ENCODE peak calls at places on chromosomes 11 and 22, in eight cellular contexts. C is astrocyte of the cerebellum, N is lower leg skin, Y is mammary epithelial cell, R is thoracic aorta, V is cardiac muscle cell, U is stomach, Z is ovary. Q is an unnamed sample.

GRCh38 chr11:108618529-108618928 is 25.0 kb upstream of the EXPH5 start:
- DNase-seq in C (no peak), N (no peak), Y (peak), R (no peak), V (no peak), U (no peak), Z (no peak), Q (no peak)

GRCh38 chr22:31489632-31490495 is at the start of gene EIF4ENIF1:
- DNase-seq in C (peak), N (peak), Y (peak), R (peak), V (peak), U (peak), Z (peak), Q (peak)

GRCh38 chr22:31206896-31207687 is 5.0 kb upstream of the LIMK2 start:
- DNase-seq in C (no peak), N (peak), Y (peak), R (no peak), V (no peak), U (peak), Z (no peak), Q (no peak)

GRCh38 chr11:33687733-33688479 is 12.7 kb downstream of the C11orf91 start:
- DNase-seq in C (peak), N (no peak), Y (peak), R (no peak), V (peak), U (no peak), Z (no peak), Q (peak)

GRCh38 chr22:43819691-43820670 is 7.9 kb upstream of the EFCAB6 start:
- DNase-seq in C (no peak), N (peak), Y (no peak), R (no peak), V (no peak), U (no peak), Z (no peak), Q (no peak)

GRCh38 chr22:36439481-36440271 is 41.8 kb downstream of the TXN2 start:
- DNase-seq in C (peak), N (no peak), Y (peak), R (no peak), V (no peak), U (no peak), Z (peak), Q (no peak)

GRCh38 chr11:81772161-81772560 is 961.5 kb downstream of the FAM181B start:
- DNase-seq in C (peak), N (no peak), Y (no peak), R (no peak), V (no peak), U (no peak), Z (no peak), Q (no peak)

GRCh38 chr11:23236846-23237550 is 376.7 kb upstream of the CCDC179 start:
- DNase-seq in C (no peak), N (no peak), Y (peak), R (no peak), V (no peak), U (no peak), Z (no peak), Q (no peak)

GRCh38 chr11:26143553-26144308 is 188.2 kb upstream of the ANO3 start:
- DNase-seq in C (no peak), N (no peak), Y (no peak), R (no peak), V (no peak), U (no peak), Z (no peak), Q (no peak)

GRCh38 chr11:94545641-94546470 is 2.1 kb downstream of the FUT4 start:
- DNase-seq in C (no peak), N (no peak), Y (no peak), R (no peak), V (no peak), U (no peak), Z (no peak), Q (no peak)

GRCh38 chr11:94546886-94547285 is 3.2 kb downstream of the FUT4 start:
- DNase-seq in C (no peak), N (no peak), Y (peak), R (no peak), V (peak), U (no peak), Z (no peak), Q (no peak)

GRCh38 chr11:94544832-94545640 is 1.3 kb downstream of the FUT4 start:
- DNase-seq in C (no peak), N (peak), Y (no peak), R (no peak), V (no peak), U (peak), Z (peak), Q (no peak)

GRCh38 chr11:94544582-94544831 is 786 bp downstream of the FUT4 start:
- DNase-seq in C (no peak), N (no peak), Y (no peak), R (no peak), V (no peak), U (no peak), Z (no peak), Q (no peak)

DNA sequence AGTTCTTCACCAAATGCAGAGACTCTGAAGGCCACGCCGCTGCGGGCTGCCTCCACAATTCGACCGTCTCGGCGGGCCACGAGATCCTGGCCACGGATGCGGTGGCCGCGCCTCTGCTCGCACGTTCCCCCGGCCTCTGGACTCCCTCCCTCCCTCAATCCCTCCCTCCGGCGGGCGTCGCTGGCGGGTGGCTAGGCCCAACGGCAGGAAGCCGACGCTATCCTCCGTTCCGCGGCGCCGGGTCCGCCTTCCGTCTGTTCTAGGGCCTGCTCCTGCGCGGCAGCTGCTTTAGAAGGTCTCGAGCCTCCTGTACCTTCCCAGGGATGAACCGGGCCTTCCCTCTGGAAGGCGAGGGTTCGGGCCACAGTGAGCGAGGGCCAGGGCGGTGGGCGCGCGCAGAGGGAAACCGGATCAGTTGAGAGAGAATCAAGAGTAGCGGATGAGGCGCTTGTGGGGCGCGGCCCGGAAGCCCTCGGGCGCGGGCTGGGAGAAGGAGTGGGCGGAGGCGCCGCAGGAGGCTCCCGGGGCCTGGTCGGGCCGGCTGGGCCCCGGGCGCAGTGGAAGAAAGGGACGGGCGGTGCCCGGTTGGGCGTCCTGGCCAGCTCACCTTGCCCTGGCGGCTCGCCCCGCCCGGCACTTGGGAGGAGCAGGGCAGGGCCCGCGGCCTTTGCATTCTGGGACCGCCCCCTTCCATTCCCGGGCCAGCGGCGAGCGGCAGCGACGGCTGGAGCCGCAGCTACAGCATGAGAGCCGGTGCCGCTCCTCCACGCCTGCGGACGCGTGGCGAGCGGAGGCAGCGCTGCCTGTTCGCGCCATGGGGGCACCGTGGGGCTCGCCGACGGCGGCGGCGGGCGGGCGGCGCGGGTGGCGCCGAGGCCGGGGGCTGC is at the start of gene FUT4:
- DNase-seq in C (no peak), N (peak), Y (peak), R (peak), V (peak), U (peak), Z (peak), Q (peak)
- TF ChIP-seq CTCF in C (no peak), N (no peak), Y (no peak), R (no peak), V (no peak), U (no peak), Z (no peak), Q (no peak)

DNA sequence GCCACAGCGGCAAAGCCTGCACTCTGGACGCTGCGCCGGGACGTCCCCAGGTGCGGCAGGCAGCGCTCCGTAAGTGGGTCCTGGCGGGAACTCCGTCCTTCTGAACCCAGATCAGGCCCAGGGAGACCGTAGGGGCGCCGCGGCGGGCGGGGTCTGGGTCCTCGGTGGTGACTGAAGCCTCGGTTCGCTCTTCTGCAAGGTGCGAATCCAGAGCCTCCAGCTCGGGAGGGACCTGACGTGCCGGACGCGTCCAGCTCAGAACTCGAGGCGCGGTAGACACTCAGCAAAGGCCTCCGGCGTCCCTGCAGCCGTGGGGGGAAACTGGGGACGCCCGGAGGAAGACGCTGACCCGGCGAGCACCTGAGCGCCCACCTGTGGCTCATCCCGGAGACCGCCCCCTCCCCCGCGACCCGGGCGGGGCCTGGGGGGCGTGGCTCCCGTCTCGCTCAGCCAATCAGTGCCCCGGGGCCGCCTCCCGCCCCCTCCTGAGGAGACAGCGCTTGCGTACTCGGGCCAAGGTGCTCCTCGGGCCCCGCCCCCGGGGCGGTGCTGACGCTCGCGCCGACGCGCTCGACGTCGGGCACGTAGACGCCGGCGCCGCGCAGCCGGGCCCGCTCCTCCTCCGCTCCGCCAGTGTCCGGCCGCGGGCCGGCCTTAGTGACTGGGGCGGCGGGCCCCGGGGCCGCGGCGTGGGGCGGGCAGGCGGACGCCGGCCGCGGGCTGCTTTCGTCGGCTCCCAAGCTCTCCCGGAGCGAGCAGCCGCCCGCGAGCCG is at the start of gene PPFIA1:
- DNase-seq in C (peak), N (peak), Y (peak), R (peak), V (peak), U (peak), Z (peak), Q (peak)
- TF ChIP-seq CTCF in C (no peak), N (no peak), Y (peak), R (no peak), V (no peak), U (no peak), Z (no peak), Q (no peak)

GRCh38 chr11:126485986-126486635 is 130.6 kb downstream of the ST3GAL4 start:
- DNase-seq in C (no peak), N (no peak), Y (no peak), R (no peak), V (no peak), U (no peak), Z (no peak), Q (no peak)

GRCh38 chr11:126487711-126488110 is 132.2 kb downstream of the ST3GAL4 start:
- DNase-seq in C (no peak), N (no peak), Y (no peak), R (no peak), V (no peak), U (no peak), Z (no peak), Q (no peak)

GRCh38 chr11:126484266-126484665 is 128.8 kb downstream of the ST3GAL4 start:
- DNase-seq in C (peak), N (no peak), Y (peak), R (no peak), V (no peak), U (no peak), Z (no peak), Q (no peak)

GRCh38 chr11:126483796-126484195 is 128.3 kb downstream of the ST3GAL4 start:
- DNase-seq in C (no peak), N (no peak), Y (no peak), R (no peak), V (no peak), U (no peak), Z (no peak), Q (no peak)

GRCh38 chr11:126485021-126485781 is 129.7 kb downstream of the ST3GAL4 start:
- DNase-seq in C (no peak), N (no peak), Y (peak), R (no peak), V (no peak), U (no peak), Z (no peak), Q (no peak)
- TF ChIP-seq CTCF in C (no peak), N (no peak), Y (peak), R (no peak), V (peak), U (no peak), Z (no peak), Q (no peak)

GRCh38 chr11:14541180-14541579 is 21.0 kb upstream of the PSMA1 start:
- DNase-seq in C (no peak), N (no peak), Y (no peak), R (no peak), V (no peak), U (no peak), Z (no peak), Q (no peak)

GRCh38 chr11:14538271-14538925 is 18.2 kb upstream of the PSMA1 start:
- DNase-seq in C (no peak), N (no peak), Y (no peak), R (no peak), V (no peak), U (no peak), Z (no peak), Q (no peak)

GRCh38 chr11:14538926-14539554 is 18.9 kb upstream of the PSMA1 start:
- DNase-seq in C (no peak), N (no peak), Y (no peak), R (no peak), V (no peak), U (no peak), Z (no peak), Q (no peak)

GRCh38 chr11:14539867-14540475 is 19.8 kb upstream of the PSMA1 start:
- DNase-seq in C (no peak), N (no peak), Y (no peak), R (no peak), V (no peak), U (no peak), Z (no peak), Q (no peak)

DNA sequence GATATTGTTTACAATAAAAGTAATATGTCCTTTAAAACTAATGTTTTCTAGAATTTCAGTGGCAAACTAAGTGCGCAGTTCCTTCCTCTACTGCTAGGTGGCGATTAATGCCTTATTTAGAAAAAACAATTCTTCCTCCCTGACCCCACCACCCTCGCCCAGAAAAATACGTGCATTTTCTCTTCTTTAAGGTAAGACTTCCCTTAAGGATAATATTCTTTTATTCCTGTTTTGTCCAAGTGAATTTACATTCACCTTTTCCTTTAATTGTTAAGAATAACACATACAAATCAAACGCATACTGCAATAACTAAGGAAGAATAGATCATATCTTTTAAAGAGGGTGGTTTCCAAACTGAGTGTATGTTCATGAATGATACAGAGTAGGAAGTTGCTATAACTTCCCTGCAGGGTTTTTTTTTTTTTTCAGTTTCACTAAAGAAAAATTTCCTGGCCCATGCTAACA is 17.0 kb upstream of the PSMA1 start:
- DNase-seq in C (no peak), N (no peak), Y (peak), R (no peak), V (peak), U (no peak), Z (no peak), Q (peak)
- TF ChIP-seq CTCF in C (peak), N (no peak), Y (peak), R (peak), V (peak), U (peak), Z (no peak), Q (peak)

GRCh38 chr11:124762624-124763155 is 600 bp upstream of the ESAM start:
- DNase-seq in C (no peak), N (peak), Y (no peak), R (no peak), V (peak), U (no peak), Z (no peak), Q (peak)
- TF ChIP-seq CTCF in C (no peak), N (no peak), Y (no peak), R (no peak), V (no peak), U (no peak), Z (no peak), Q (peak)

GRCh38 chr11:2074266-2074825 is 64.8 kb downstream of the IGF2 start:
- DNase-seq in C (no peak), N (no peak), Y (no peak), R (no peak), V (peak), U (peak), Z (no peak), Q (no peak)
- TF ChIP-seq CTCF in C (peak), N (no peak), Y (peak), R (no peak), V (peak), U (no peak), Z (no peak), Q (peak)

GRCh38 chr11:114738954-114739353 is 60.6 kb downstream of the NXPE2 start:
- DNase-seq in C (peak), N (no peak), Y (peak), R (no peak), V (peak), U (peak), Z (no peak), Q (peak)
- TF ChIP-seq CTCF in C (peak), N (no peak), Y (peak), R (peak), V (peak), U (peak), Z (no peak), Q (peak)

GRCh38 chr22:17171016-17171312 is 11.9 kb upstream of the HDHD5 start:
- DNase-seq in C (no peak), N (no peak), Y (no peak), R (no peak), V (no peak), U (no peak), Z (no peak), Q (no peak)
- TF ChIP-seq CTCF in C (no peak), N (no peak), Y (peak), R (no peak), V (no peak), U (no peak), Z (no peak), Q (no peak)